ENCODE peak calls at places on chromosomes 2 and 18, in five cellular contexts. One of them, this sample, is unnamed.

GRCh38 chr2:173414823-173415322 is 60.2 kb downstream of the CDCA7 start:
- DNase-seq in Peyer's patch: no peak
- DNase-seq in CD8-positive, alpha-beta T cell: no peak
- DNase-seq in heart right ventricle: no peak
- DNase-seq in GM12878: no peak
- DNase-seq in this sample: no peak

GRCh38 chr2:215680605-215681598 is 245.0 kb upstream of the FN1 start:
- DNase-seq in CD8-positive, alpha-beta T cell: peak; percentile 14
- DNase-seq in Peyer's patch: no peak
- DNase-seq in GM12878: peak; percentile 50
- DNase-seq in heart right ventricle: no peak
- DNase-seq in this sample: peak; percentile 1

GRCh38 chr18:48455555-48456478 is 46.6 kb upstream of the ZBTB7C start:
- DNase-seq in GM12878: no peak
- DNase-seq in heart right ventricle: no peak
- DNase-seq in Peyer's patch: no peak
- DNase-seq in CD8-positive, alpha-beta T cell: peak; percentile 62
- DNase-seq in this sample: peak; percentile 36

GRCh38 chr18:77635441-77635840 is 385.8 kb downstream of the GALR1 start:
- DNase-seq in Peyer's patch: no peak
- DNase-seq in GM12878: no peak
- DNase-seq in CD8-positive, alpha-beta T cell: no peak
- DNase-seq in heart right ventricle: peak; percentile 49
- DNase-seq in this sample: no peak

GRCh38 chr18:48905541-48905940 is 45.2 kb downstream of the SMAD7 start:
- DNase-seq in CD8-positive, alpha-beta T cell: no peak
- DNase-seq in Peyer's patch: no peak
- DNase-seq in GM12878: no peak
- DNase-seq in heart right ventricle: no peak
- DNase-seq in this sample: no peak

GRCh38 chr2:120829633-120830025 is 94.0 kb downstream of the GLI2 start:
- DNase-seq in heart right ventricle: no peak
- DNase-seq in GM12878: no peak
- DNase-seq in Peyer's patch: peak; percentile 24
- DNase-seq in CD8-positive, alpha-beta T cell: no peak
- DNase-seq in this sample: no peak

GRCh38 chr2:166410828-166411472 is 35.2 kb upstream of the SCN9A start:
- DNase-seq in CD8-positive, alpha-beta T cell: no peak
- DNase-seq in GM12878: no peak
- DNase-seq in Peyer's patch: no peak
- DNase-seq in heart right ventricle: no peak
- DNase-seq in this sample: no peak

GRCh38 chr2:119008108-119008507 is 66.1 kb downstream of the MARCO start:
- DNase-seq in GM12878: no peak
- DNase-seq in CD8-positive, alpha-beta T cell: no peak
- DNase-seq in Peyer's patch: no peak
- DNase-seq in heart right ventricle: no peak
- DNase-seq in this sample: no peak

GRCh38 chr2:113760400-113760799 is 4.0 kb upstream of the SLC35F5 start:
- DNase-seq in heart right ventricle: peak; percentile 15
- DNase-seq in CD8-positive, alpha-beta T cell: no peak
- DNase-seq in GM12878: no peak
- DNase-seq in Peyer's patch: no peak
- DNase-seq in this sample: no peak

GRCh38 chr18:13640266-13640860 is 86.0 kb downstream of the FAM210A start:
- DNase-seq in heart right ventricle: no peak
- DNase-seq in Peyer's patch: no peak
- DNase-seq in GM12878: no peak
- DNase-seq in CD8-positive, alpha-beta T cell: no peak
- DNase-seq in this sample: no peak
- H3K9me3 ChIP-seq in heart right ventricle: no peaks in the 10 kb centered on the region
- H3K9me3 ChIP-seq in Peyer's patch: no peaks in the 10 kb centered on the region
- H3K9me3 ChIP-seq in GM12878: no peaks in the 10 kb centered on the region
- H3K9me3 ChIP-seq in CD8-positive, alpha-beta T cell: no peaks in the 10 kb centered on the region
- H3K9me3 ChIP-seq in this sample: no peaks in the 10 kb centered on the region

DNA sequence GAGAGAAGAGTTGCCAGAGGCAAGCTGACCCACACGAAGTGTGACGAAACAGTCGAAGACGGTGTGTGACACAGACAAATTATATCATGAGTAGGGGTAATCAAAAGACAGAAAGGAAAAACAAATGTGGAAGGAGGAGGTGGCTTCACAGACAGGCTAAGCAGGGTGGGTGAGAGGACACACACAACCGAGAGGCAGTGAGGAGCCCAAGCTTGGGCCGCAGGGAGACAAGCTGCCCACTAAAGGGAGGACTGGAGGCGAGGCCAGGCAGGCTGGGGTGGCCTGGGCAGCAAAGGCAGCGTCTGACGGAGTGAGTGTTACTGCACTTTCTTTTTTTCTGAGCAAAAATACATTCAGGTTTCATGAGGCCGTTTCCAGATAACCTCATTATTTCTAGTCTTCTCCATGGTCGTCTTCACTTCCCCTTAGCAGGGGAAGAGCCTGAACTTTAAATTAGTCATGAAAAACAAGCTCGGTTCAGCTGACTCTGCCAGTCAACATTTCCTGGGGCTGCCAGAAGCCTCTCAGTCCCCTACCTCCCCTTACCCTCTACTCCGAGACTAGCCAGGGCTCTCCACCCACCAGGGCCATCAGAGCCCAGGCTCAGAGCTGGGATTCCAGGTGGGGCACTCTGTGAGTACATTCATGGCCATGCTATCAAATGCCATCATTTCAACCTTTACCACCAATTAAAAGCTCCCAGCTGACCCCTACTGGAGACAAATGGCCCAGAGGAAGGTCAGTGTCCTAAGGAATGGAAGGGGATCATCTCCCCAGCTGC is 13.8 kb upstream of the ZFP36L2 start:
- DNase-seq in CD8-positive, alpha-beta T cell: no peak
- DNase-seq in heart right ventricle: no peak
- DNase-seq in Peyer's patch: no peak
- DNase-seq in GM12878: no peak
- DNase-seq in this sample: no peak
- H3K27ac ChIP-seq in CD8-positive, alpha-beta T cell: no peak overlapping the region
- H3K27ac ChIP-seq in heart right ventricle: peak overlapping the region; percentile 50
- H3K27ac ChIP-seq in Peyer's patch: peak overlapping the region; percentile 53
- H3K27ac ChIP-seq in GM12878: peak overlapping the region; percentile 70
- H3K27ac ChIP-seq in this sample: no peak overlapping the region

GRCh38 chr2:170922683-170923494 is 6.2 kb upstream of the GORASP2 start:
- DNase-seq in heart right ventricle: no peak
- DNase-seq in GM12878: no peak
- DNase-seq in Peyer's patch: no peak
- DNase-seq in CD8-positive, alpha-beta T cell: no peak
- DNase-seq in this sample: no peak

GRCh38 chr2:170917219-170917851 is 11.7 kb upstream of the GORASP2 start:
- DNase-seq in heart right ventricle: no peak
- DNase-seq in Peyer's patch: no peak
- DNase-seq in CD8-positive, alpha-beta T cell: no peak
- DNase-seq in GM12878: no peak
- DNase-seq in this sample: no peak

GRCh38 chr2:170923799-170924198 is 5.3 kb upstream of the GORASP2 start:
- DNase-seq in CD8-positive, alpha-beta T cell: no peak
- DNase-seq in Peyer's patch: no peak
- DNase-seq in heart right ventricle: no peak
- DNase-seq in GM12878: no peak
- DNase-seq in this sample: no peak

DNA sequence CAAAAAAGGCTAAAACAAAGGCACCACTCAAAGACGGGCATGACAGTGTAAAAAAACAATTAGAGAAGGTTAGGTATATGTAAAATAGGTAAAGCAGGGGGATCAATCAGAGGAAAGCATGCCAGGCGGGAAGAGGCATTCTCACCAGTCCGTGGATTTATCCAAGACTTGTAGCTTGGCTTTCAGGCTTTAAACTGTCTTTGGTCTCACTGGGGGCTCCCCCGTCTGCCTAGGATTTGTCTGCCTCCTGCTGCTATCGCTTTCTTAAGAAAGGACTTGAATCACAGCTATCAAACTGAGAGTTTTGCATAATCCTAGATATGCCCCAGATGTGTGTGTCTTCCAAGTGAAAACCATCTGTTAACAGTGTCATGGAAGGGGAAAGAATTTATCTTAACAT is 11.1 kb upstream of the GORASP2 start:
- DNase-seq in CD8-positive, alpha-beta T cell: no peak
- DNase-seq in GM12878: no peak
- DNase-seq in heart right ventricle: no peak
- DNase-seq in Peyer's patch: no peak
- DNase-seq in this sample: no peak
- H3K9me3 ChIP-seq in CD8-positive, alpha-beta T cell: peaks cover under 1% of the 10 kb centered on the region
- H3K9me3 ChIP-seq in GM12878: peaks cover 8% of the 10 kb centered on the region
- H3K9me3 ChIP-seq in heart right ventricle: peaks cover 55% of the 10 kb centered on the region
- H3K9me3 ChIP-seq in Peyer's patch: no peaks in the 10 kb centered on the region
- H3K9me3 ChIP-seq in this sample: peaks cover 23% of the 10 kb centered on the region

GRCh38 chr2:54966165-54966819 is 84.0 kb downstream of the RTN4 start:
- DNase-seq in CD8-positive, alpha-beta T cell: no peak
- DNase-seq in Peyer's patch: no peak
- DNase-seq in GM12878: no peak
- DNase-seq in heart right ventricle: no peak
- DNase-seq in this sample: no peak
- H3K27ac ChIP-seq in CD8-positive, alpha-beta T cell: no peak overlapping the region
- H3K27ac ChIP-seq in Peyer's patch: no peak overlapping the region
- H3K27ac ChIP-seq in GM12878: no peak overlapping the region
- H3K27ac ChIP-seq in heart right ventricle: no peak overlapping the region
- H3K27ac ChIP-seq in this sample: no peak overlapping the region

GRCh38 chr2:12982149-12982584 is 265.4 kb downstream of the TRIB2 start:
- DNase-seq in GM12878: no peak
- DNase-seq in CD8-positive, alpha-beta T cell: no peak
- DNase-seq in heart right ventricle: no peak
- DNase-seq in Peyer's patch: no peak
- DNase-seq in this sample: no peak

GRCh38 chr2:12979066-12979465 is 262.3 kb downstream of the TRIB2 start:
- DNase-seq in GM12878: no peak
- DNase-seq in CD8-positive, alpha-beta T cell: no peak
- DNase-seq in heart right ventricle: no peak
- DNase-seq in Peyer's patch: no peak
- DNase-seq in this sample: no peak

GRCh38 chr2:12980817-12981216 is 264.1 kb downstream of the TRIB2 start:
- DNase-seq in GM12878: no peak
- DNase-seq in CD8-positive, alpha-beta T cell: no peak
- DNase-seq in Peyer's patch: no peak
- DNase-seq in heart right ventricle: no peak
- DNase-seq in this sample: no peak

DNA sequence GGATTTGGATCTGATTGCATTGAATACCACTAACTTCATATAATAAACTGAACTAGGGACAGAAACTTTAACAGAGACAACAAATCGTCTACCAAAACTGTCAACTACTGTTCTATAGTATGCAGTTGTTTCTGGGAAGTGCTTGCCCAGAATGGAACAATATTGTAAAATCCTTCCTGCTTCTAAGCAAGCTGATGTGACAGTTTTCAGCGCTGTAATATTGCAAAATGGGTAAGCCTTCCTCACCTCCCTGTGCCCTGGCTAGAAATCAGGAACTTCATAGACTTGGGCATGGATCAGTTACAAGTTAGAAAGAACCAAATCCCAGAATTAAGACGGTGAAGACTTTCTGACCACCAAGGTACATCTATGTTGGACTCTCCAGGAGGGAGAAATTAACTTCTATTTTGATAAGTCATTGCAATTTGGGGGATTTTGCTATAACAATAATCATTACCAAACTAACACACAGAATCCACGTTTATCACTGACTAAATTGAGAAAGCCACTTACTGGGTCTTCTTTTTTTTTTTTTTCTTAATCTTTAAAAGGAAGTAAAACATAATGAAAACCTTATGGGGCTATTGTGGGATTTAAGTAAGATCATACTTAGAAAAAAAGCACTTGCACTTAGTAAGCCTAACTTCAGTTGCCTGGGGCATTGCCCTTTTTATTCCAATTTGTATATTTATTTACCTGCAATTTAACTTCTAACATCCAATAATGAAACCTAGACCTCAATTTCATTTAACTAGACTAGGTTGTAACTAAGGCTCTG is 261.5 kb downstream of the TRIB2 start:
- DNase-seq in Peyer's patch: no peak
- DNase-seq in heart right ventricle: no peak
- DNase-seq in GM12878: no peak
- DNase-seq in CD8-positive, alpha-beta T cell: no peak
- DNase-seq in this sample: no peak
- H3K9me3 ChIP-seq in Peyer's patch: no peaks in the 10 kb centered on the region
- H3K9me3 ChIP-seq in heart right ventricle: no peaks in the 10 kb centered on the region
- H3K9me3 ChIP-seq in GM12878: no peaks in the 10 kb centered on the region
- H3K9me3 ChIP-seq in CD8-positive, alpha-beta T cell: no peaks in the 10 kb centered on the region
- H3K9me3 ChIP-seq in this sample: no peaks in the 10 kb centered on the region

DNA sequence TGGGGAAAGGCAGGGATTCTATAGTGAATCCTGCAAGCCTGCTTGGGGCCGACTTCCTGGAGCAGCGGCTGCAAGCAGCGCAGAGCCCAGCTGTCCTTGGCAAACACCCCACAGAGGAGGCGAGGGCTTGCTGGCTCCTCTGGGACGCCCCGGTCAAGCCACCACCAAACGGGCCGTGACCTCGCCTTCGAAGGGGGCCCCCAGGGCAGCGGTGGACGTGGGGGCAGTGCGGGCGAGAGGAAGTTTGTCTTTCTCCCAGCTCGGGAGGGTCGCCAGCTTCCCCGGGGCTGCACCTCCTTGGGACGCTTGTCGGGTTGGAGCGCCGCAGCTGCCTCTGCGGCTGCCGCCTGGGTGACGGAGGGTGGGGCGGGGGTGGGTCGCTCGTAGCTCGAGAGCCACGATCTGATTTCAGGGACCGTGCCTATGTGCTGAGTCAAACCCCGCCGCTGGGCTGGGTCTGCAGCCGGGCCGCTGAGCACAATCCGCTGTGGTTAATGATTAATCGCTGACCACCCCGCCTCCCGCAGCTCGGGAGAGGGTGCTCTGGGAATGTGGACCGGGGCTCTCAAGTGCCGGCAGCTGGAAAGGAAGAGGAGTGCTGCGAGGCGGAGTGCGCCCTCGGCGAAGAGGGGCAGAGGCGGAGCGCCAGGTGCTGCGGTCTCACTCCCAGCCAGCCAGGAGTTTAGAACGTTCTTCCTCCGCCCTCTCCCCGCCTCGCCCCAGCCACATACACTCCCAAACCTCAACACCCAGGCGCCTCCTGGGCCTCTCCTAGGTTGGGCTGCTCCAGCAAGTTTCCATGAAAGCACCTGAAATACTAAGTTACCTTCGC is at the start of gene GPR39:
- DNase-seq in heart right ventricle: peak; percentile 25
- DNase-seq in GM12878: no peak
- DNase-seq in Peyer's patch: peak; percentile 95
- DNase-seq in CD8-positive, alpha-beta T cell: no peak
- DNase-seq in this sample: no peak
- H3K27ac ChIP-seq in heart right ventricle: no peak within 1 kb of the TSS
- H3K27ac ChIP-seq in GM12878: no peak within 1 kb of the TSS
- H3K27ac ChIP-seq in Peyer's patch: peak within 1 kb of the TSS; percentile 96
- H3K27ac ChIP-seq in CD8-positive, alpha-beta T cell: no peak within 1 kb of the TSS
- H3K27ac ChIP-seq in this sample: no peak within 1 kb of the TSS